ENCODE peak calls at places on chromosome 10, in eight cellular contexts. A is mammary epithelial cell, G is iPS DF 6.9, O is iPS-NIHi11, I is G401, F is neural progenitor cell, N is T-helper 2 cell, T is neuronal stem cell. B is an unnamed sample.

GRCh38 chr10:152915-153314 is 17.7 kb downstream of the ZMYND11 start:
- DNase-seq in T (no peak), A (no peak), I (no peak), N (no peak), F (no peak), G (no peak), O (no peak), B (no peak)

GRCh38 chr10:8289186-8289924 is 234.9 kb downstream of the GATA3 start:
- DNase-seq in F (peak), O (no peak), G (no peak), A (no peak), N (no peak), I (no peak), T (no peak), B (no peak)

GRCh38 chr10:132836248-132836831 is 50.4 kb upstream of the NKX6-2 start:
- DNase-seq in N (no peak), F (no peak), T (no peak), I (peak), G (no peak), A (no peak), O (peak), B (peak)

GRCh38 chr10:78634389-78634815 is 434.4 kb upstream of the ZMIZ1 start:
- DNase-seq in I (peak), O (peak), F (peak), T (no peak), A (peak), N (no peak), G (no peak), B (no peak)

GRCh38 chr10:127266431-127266830 is 70.0 kb upstream of the INSYN2A start:
- DNase-seq in O (no peak), A (no peak), N (no peak), F (no peak), I (no peak), T (no peak), G (no peak), B (no peak)

GRCh38 chr10:110409926-110410325 is 87.8 kb upstream of the DUSP5 start:
- DNase-seq in N (no peak), F (no peak), A (no peak), I (no peak), G (no peak), T (no peak), O (no peak), B (no peak)

GRCh38 chr10:100307716-100308115 is 21.2 kb upstream of the BLOC1S2 start:
- DNase-seq in T (no peak), A (no peak), I (no peak), O (no peak), G (no peak), N (no peak), F (no peak), B (no peak)

GRCh38 chr10:104128214-104128613 is 6.2 kb downstream of the SFR1 start:
- DNase-seq in G (no peak), N (no peak), O (no peak), T (no peak), A (peak), F (no peak), I (no peak), B (no peak)

GRCh38 chr10:49053998-49054692 is 61.2 kb downstream of the VSTM4 start:
- DNase-seq in T (no peak), N (no peak), G (no peak), A (no peak), O (no peak), F (no peak), I (no peak), B (no peak)

GRCh38 chr10:59894114-59894513 is 12.2 kb downstream of the CCDC6 start:
- DNase-seq in F (no peak), A (peak), I (peak), T (no peak), O (peak), N (no peak), G (no peak), B (peak)

GRCh38 chr10:21369697-21370096 is 155.8 kb downstream of the SKIDA1 start:
- DNase-seq in F (no peak), A (no peak), G (no peak), I (no peak), T (no peak), N (no peak), O (no peak), B (no peak)

GRCh38 chr10:75860009-75860408 is 428.6 kb downstream of the LRMDA start:
- DNase-seq in A (no peak), T (no peak), F (no peak), G (no peak), I (no peak), N (no peak), O (no peak), B (no peak)

GRCh38 chr10:125911145-125911544 is 14.8 kb downstream of the FANK1 start:
- DNase-seq in O (no peak), I (no peak), G (no peak), N (no peak), A (no peak), T (no peak), F (no peak), B (no peak)

GRCh38 chr10:95363303-95363912 is 72.6 kb upstream of the PDLIM1 start:
- DNase-seq in T (peak), N (no peak), A (peak), O (peak), I (peak), F (peak), G (peak), B (no peak)

GRCh38 chr10:27356738-27357137 is 116.1 kb upstream of the ACBD5 start:
- DNase-seq in O (no peak), T (no peak), I (peak), A (no peak), N (no peak), F (no peak), G (no peak), B (no peak)

GRCh38 chr10:24793648-24794379 is 70.1 kb upstream of the ARHGAP21 start:
- DNase-seq in O (no peak), A (no peak), T (no peak), F (no peak), N (no peak), G (no peak), I (no peak), B (no peak)

GRCh38 chr10:114384181-114384580 is 20.1 kb downstream of the AFAP1L2 start:
- DNase-seq in F (no peak), O (no peak), I (no peak), G (no peak), N (no peak), T (no peak), A (no peak), B (no peak)

GRCh38 chr10:62130948-62131347 is 137.7 kb downstream of the RTKN2 start:
- DNase-seq in O (no peak), F (no peak), N (no peak), I (no peak), T (no peak), G (no peak), A (peak), B (no peak)

GRCh38 chr10:23974886-23975830 is 233.8 kb upstream of the KIAA1217 start:
- DNase-seq in N (no peak), O (no peak), G (no peak), T (no peak), F (no peak), I (no peak), A (no peak), B (no peak)

GRCh38 chr10:111128331-111129167 is 51.7 kb downstream of the ADRA2A start:
- DNase-seq in N (no peak), T (no peak), F (no peak), O (peak), I (no peak), G (no peak), A (no peak), B (no peak)

GRCh38 chr10:110212119-110213006 is 5.0 kb downstream of the MXI1 start:
- DNase-seq in N (no peak), F (no peak), G (no peak), T (no peak), A (no peak), I (peak), O (no peak), B (no peak)

GRCh38 chr10:46239999-46240683 is 46.7 kb upstream of the ANTXRL start:
- DNase-seq in N (no peak), A (no peak), O (no peak), I (no peak), F (no peak), G (no peak), T (no peak), B (peak)

GRCh38 chr10:83657487-83657886 is 481.8 kb upstream of the GHITM start:
- DNase-seq in I (no peak), G (no peak), F (no peak), T (no peak), O (no peak), A (no peak), N (no peak), B (no peak)

GRCh38 chr10:7288060-7288690 is 122.7 kb downstream of the SFMBT2 start:
- DNase-seq in N (no peak), F (no peak), I (no peak), O (no peak), T (no peak), G (no peak), A (no peak), B (no peak)

GRCh38 chr10:97886264-97886663 is 36.6 kb downstream of the GOLGA7B start:
- DNase-seq in F (no peak), T (no peak), G (no peak), A (no peak), N (no peak), O (no peak), I (no peak), B (no peak)

GRCh38 chr10:98423691-98424120 is 8.7 kb upstream of the PYROXD2 start:
- DNase-seq in A (no peak), T (no peak), G (no peak), F (peak), O (peak), I (no peak), N (no peak), B (no peak)

GRCh38 chr10:116702165-116702564 is 40.2 kb downstream of the HSPA12A start:
- DNase-seq in G (no peak), O (no peak), T (no peak), F (no peak), I (no peak), A (no peak), N (no peak), B (peak)

GRCh38 chr10:45425628-45426563 is 51.9 kb downstream of the ALOX5 start:
- DNase-seq in I (peak), A (peak), T (no peak), G (no peak), N (no peak), F (no peak), O (no peak), B (no peak)

GRCh38 chr10:133309720-133310398 is 1.1 kb downstream of the ZNF511 start:
- DNase-seq in O (no peak), I (no peak), A (no peak), T (no peak), N (no peak), G (no peak), F (no peak), B (no peak)

GRCh38 chr10:27620425-27621397 is 116.6 kb downstream of the RAB18 start:
- DNase-seq in G (no peak), N (no peak), A (peak), I (no peak), T (no peak), F (no peak), O (peak), B (peak)

GRCh38 chr10:26441491-26442214 is 3.5 kb downstream of the APBB1IP start:
- DNase-seq in G (no peak), A (no peak), F (no peak), O (no peak), T (no peak), N (no peak), I (no peak), B (no peak)

B was measured in tibial artery.